ENCODE peak calls at places on chromosomes 3 and 15, in five cellular contexts. D is hypothalamus; N is choroid plexus epithelial cell; F is CD4-positive, alpha-beta memory T cell; S is iPS-NIHi11. H is an unnamed sample.
A peak's percentile ranks its signal among the peaks of the same experiment; 100 is the strongest.

GRCh38 chr3:178950676-178951075 is 120.9 kb downstream of the ZMAT3 start:
- DNase-seq in D (no peak), N (peak; percentile 29), F (no peak), S (no peak), H (peak; percentile 34)

GRCh38 chr15:74892313-74892712 is 2.5 kb downstream of the MPI start:
- DNase-seq in D (no peak), N (no peak), F (no peak), S (no peak), H (no peak)

GRCh38 chr3:169998668-169999131 is 32.1 kb downstream of the SEC62 start:
- DNase-seq in D (no peak), N (peak; percentile 90), F (no peak), S (no peak), H (no peak)

GRCh38 chr3:120145498-120146285 is 51.4 kb upstream of the GSK3B start:
- DNase-seq in D (no peak), N (peak; percentile 56), F (no peak), S (no peak), H (peak; percentile 98)

GRCh38 chr3:77524467-77524866 is 484.6 kb downstream of the ROBO2 start:
- DNase-seq in D (no peak), N (no peak), F (no peak), S (no peak), H (no peak)

GRCh38 chr3:161600185-161600584 is 103.6 kb downstream of the OTOL1 start:
- DNase-seq in D (no peak), N (no peak), F (no peak), S (no peak), H (no peak)

GRCh38 chr3:156409694-156410093 is 145.2 kb downstream of the SSR3 start:
- DNase-seq in D (no peak), N (no peak), F (no peak), S (no peak), H (no peak)

GRCh38 chr3:148999806-149000205 is 8.5 kb downstream of the GYG1 start:
- DNase-seq in D (no peak), N (peak; percentile 73), F (no peak), S (peak; percentile 39), H (no peak)